ENCODE peak calls at places on chromosomes 11 and 22, in four cellular contexts. L is activated CD8-positive, alpha-beta memory T cell treated with anti-CD3 and anti-CD28 coated beads for 4 hours; O is astrocyte; B is activated gamma-delta T cell treated with Interleukin-2 at 50 U/mL for 16 hours. C is an unnamed sample.

GRCh38 chr11:1825785-1826451 is 8.9 kb upstream of the SYT8 start:
- DNase-seq in L (no peak), O (no peak), B (no peak), C (no peak)

GRCh38 chr11:27876209-27876775 is 176.0 kb upstream of the BDNF start:
- DNase-seq in B (no peak), O (peak), L (no peak), C (no peak)

GRCh38 chr22:43085658-43086606 is 3.3 kb downstream of the TTLL1 start:
- DNase-seq in B (no peak), L (no peak), O (no peak), C (no peak)

GRCh38 chr11:33319965-33320813 is 63.0 kb downstream of the HIPK3 start:
- DNase-seq in L (no peak), O (no peak), B (no peak), C (no peak)

GRCh38 chr11:38593649-38594048 is 1995.6 kb upstream of the RAG2 start:
- DNase-seq in L (no peak), B (no peak), O (peak), C (no peak)

GRCh38 chr11:13776134-13776815 is 107.8 kb downstream of the FAR1 start:
- DNase-seq in B (peak), L (no peak), O (no peak), C (peak)

GRCh38 chr11:71059662-71060061 is 192.7 kb downstream of the SHANK2 start:
- DNase-seq in B (no peak), O (no peak), L (no peak), C (no peak)

GRCh38 chr11:114061053-114062049 is 1.8 kb downstream of the ZBTB16 start:
- DNase-seq in B (no peak), L (no peak), O (no peak), C (no peak)

GRCh38 chr11:84142411-84142810 is 856.2 kb upstream of the CCDC90B start:
- DNase-seq in L (no peak), B (no peak), O (no peak), C (no peak)

GRCh38 chr11:116499396-116500001 is 273.3 kb downstream of the BUD13 start:
- DNase-seq in O (peak), L (no peak), B (peak), C (no peak)

GRCh38 chr11:92329644-92330043 is 105.0 kb downstream of the FAT3 start:
- DNase-seq in B (no peak), O (peak), L (no peak), C (no peak)

GRCh38 chr11:122679441-122679840 is 23.9 kb downstream of the UBASH3B start:
- DNase-seq in B (no peak), O (no peak), L (no peak), C (no peak)

GRCh38 chr11:2312232-2313042 is 10.6 kb downstream of the TSPAN32 start:
- DNase-seq in L (no peak), O (peak), B (no peak), C (no peak)

GRCh38 chr11:62931501-62932278 is 10.5 kb upstream of the CHRM1 start:
- DNase-seq in L (no peak), B (no peak), O (no peak), C (no peak)

GRCh38 chr11:75949023-75949672 is 134.1 kb downstream of the UVRAG start:
- DNase-seq in B (no peak), O (no peak), L (no peak), C (no peak)

GRCh38 chr22:41047741-41048140 is 44.7 kb upstream of the EP300 start:
- DNase-seq in L (no peak), B (no peak), O (no peak), C (no peak)

GRCh38 chr11:95435628-95436353 is 204.8 kb upstream of the SESN3 start:
- DNase-seq in B (no peak), O (no peak), L (no peak), C (no peak)

GRCh38 chr22:44972363-44973083 is 37.3 kb downstream of the PHF21B start:
- DNase-seq in L (no peak), O (no peak), B (no peak), C (no peak)

GRCh38 chr11:66653123-66653522 is 14.6 kb downstream of the RBM4 start:
- DNase-seq in B (no peak), O (peak), L (no peak), C (no peak)

GRCh38 chr11:72174299-72175070 is 17.5 kb upstream of the FOLR1 start:
- DNase-seq in O (no peak), B (no peak), L (no peak), C (no peak)

GRCh38 chr11:13465909-13466371 is 2.9 kb upstream of the BTBD10 start:
- DNase-seq in B (no peak), L (no peak), O (peak), C (no peak)

GRCh38 chr11:19183641-19184040 is 18.1 kb downstream of the CSRP3 start:
- DNase-seq in L (no peak), O (no peak), B (no peak), C (no peak)

GRCh38 chr22:46893281-46894020 is 131.0 kb downstream of the TBC1D22A start:
- DNase-seq in O (no peak), L (no peak), B (no peak), C (no peak)

GRCh38 chr11:86672007-86672621 is at the start of gene ME3:
- DNase-seq in O (no peak), B (peak), L (no peak), C (peak)

GRCh38 chr11:117969160-117969991 is 16.8 kb upstream of the IL10RA start:
- DNase-seq in L (no peak), B (no peak), O (no peak), C (no peak)

GRCh38 chr11:117230286-117230961 is 1.4 kb downstream of the PCSK7 start:
- DNase-seq in B (peak), O (no peak), L (no peak), C (no peak)

GRCh38 chr11:45843158-45843924 is 3.9 kb upstream of the CRY2 start:
- DNase-seq in O (peak), L (peak), B (peak), C (peak)